ENCODE peak calls at places on chromosome 4, in four cellular contexts. V is nephron progenitor cell, O is hepatocyte, D is colonic mucosa. U is an unnamed sample.

GRCh38 chr4:105569014-105569850 is 16.8 kb downstream of the ARHGEF38 start:
- DNase-seq in V (no peak), O (no peak), D (no peak), U (no peak)

GRCh38 chr4:164177753-164178152 is 576.2 kb upstream of the SMIM31 start:
- DNase-seq in V (no peak), O (no peak), D (no peak), U (no peak)

GRCh38 chr4:183333983-183334382 is 11.8 kb upstream of the CLDN24 start:
- DNase-seq in V (no peak), O (peak), D (no peak), U (no peak)

GRCh38 chr4:182126567-182126966 is 116.6 kb upstream of the TENM3 start:
- DNase-seq in V (no peak), O (no peak), D (no peak), U (no peak)

GRCh38 chr4:10656988-10657387 is 27.6 kb downstream of the CLNK start:
- DNase-seq in V (no peak), O (peak), D (no peak), U (no peak)

GRCh38 chr4:10659251-10659650 is 25.3 kb downstream of the CLNK start:
- DNase-seq in V (no peak), O (no peak), D (no peak), U (no peak)

GRCh38 chr4:176340871-176341685 is 21.3 kb downstream of the SPCS3 start:
- DNase-seq in V (peak), O (peak), D (no peak), U (peak)

GRCh38 chr4:28709821-28710330 is 1849.2 kb downstream of the STIM2 start:
- DNase-seq in V (no peak), O (no peak), D (no peak), U (no peak)

GRCh38 chr4:109302366-109303140 is at the start of gene COL25A1:
- DNase-seq in V (peak), O (peak), D (peak), U (peak)

GRCh38 chr4:76948441-76949292 is 885 bp upstream of the SEPTIN11 start:
- DNase-seq in V (peak), O (peak), D (peak), U (peak)

GRCh38 chr4:104330125-104330524 is 164.6 kb downstream of the CXXC4 start:
- DNase-seq in V (no peak), O (no peak), D (no peak), U (no peak)

GRCh38 chr4:37837446-37837845 is 11.0 kb downstream of the PGM2 start:
- DNase-seq in V (no peak), O (no peak), D (no peak), U (no peak)

GRCh38 chr4:128241425-128241913 is 46.1 kb downstream of the PGRMC2 start:
- DNase-seq in V (no peak), O (peak), D (no peak), U (no peak)

GRCh38 chr4:172982151-172982590 is 186.4 kb upstream of the GALNT7 start:
- DNase-seq in V (no peak), O (no peak), D (no peak), U (no peak)

GRCh38 chr4:137530176-137530575 is 2.1 kb downstream of the PCDH18 start:
- DNase-seq in V (no peak), O (no peak), D (no peak), U (no peak)

GRCh38 chr4:102825261-102826071 is 1.9 kb downstream of the UBE2D3 start:
- DNase-seq in V (peak), O (peak), D (peak), U (peak)

GRCh38 chr4:143667461-143667860 is 33.0 kb downstream of the FREM3 start:
- DNase-seq in V (no peak), O (no peak), D (peak), U (peak)

U was measured in D341Med.